ENCODE peak calls at places on chromosomes 4 and X, in six cellular contexts. G is psoas muscle, P is HepG2, V is cardiac muscle cell, C is transverse colon, W is Panc1. E is an unnamed sample.

GRCh38 chr4:112517911-112518310 is 1.9 kb upstream of the NEUROG2 start:
- DNase-seq in G (no peak), P (no peak), V (no peak), C (no peak), W (no peak), E (no peak)

GRCh38 chr4:108742451-108742850 is 20.4 kb downstream of the ETNPPL start:
- DNase-seq in G (no peak), P (no peak), V (no peak), C (no peak), W (no peak), E (no peak)

GRCh38 chr4:168731006-168731636 is 234.3 kb downstream of the PALLD start:
- DNase-seq in G (no peak), P (no peak), V (peak), C (no peak), W (no peak), E (no peak)

GRCh38 chr4:8688041-8688907 is 95.7 kb downstream of the CPZ start:
- DNase-seq in G (no peak), P (no peak), V (peak), C (peak), W (no peak), E (peak)

GRCh38 chr4:178554352-178554751 is 1112.1 kb upstream of the AGA start:
- DNase-seq in G (no peak), P (no peak), V (no peak), C (no peak), W (no peak), E (no peak)

GRCh38 chr4:123398803-123399637 is 2.4 kb downstream of the SPRY1 start:
- DNase-seq in G (peak), P (peak), V (peak), C (peak), W (no peak), E (peak)

GRCh38 chrX:22950278-22951266 is 49.2 kb upstream of the DDX53 start:
- DNase-seq in G (no peak), P (no peak), V (peak), C (no peak), W (no peak), E (peak)

GRCh38 chr4:94419956-94420355 is 31.8 kb upstream of the PDLIM5 start:
- DNase-seq in G (no peak), P (peak), V (peak), C (no peak), W (no peak), E (no peak)

GRCh38 chr4:186819357-186820086 is 95.9 kb upstream of the FAT1 start:
- DNase-seq in G (no peak), P (no peak), V (no peak), C (no peak), W (no peak), E (no peak)

GRCh38 chr4:87038837-87039715 is 104.3 kb downstream of the AFF1 start:
- DNase-seq in G (peak), P (no peak), V (peak), C (peak), W (no peak), E (peak)

GRCh38 chr4:87824352-87824751 is 8.4 kb upstream of the MEPE start:
- DNase-seq in G (no peak), P (no peak), V (no peak), C (no peak), W (no peak), E (no peak)

GRCh38 chr4:110840221-110840654 is 217.4 kb upstream of the PITX2 start:
- DNase-seq in G (no peak), P (no peak), V (peak), C (no peak), W (no peak), E (no peak)

GRCh38 chrX:154486052-154486395 is 391 bp downstream of the UBL4A start:
- DNase-seq in G (peak), P (no peak), V (no peak), C (peak), W (no peak), E (peak)

GRCh38 chrX:154488336-154489075 is 1.9 kb downstream of the SLC10A3 start:
- DNase-seq in G (no peak), P (no peak), V (no peak), C (no peak), W (no peak), E (no peak)

GRCh38 chrX:154487518-154488290 is 1.3 kb upstream of the UBL4A start:
- DNase-seq in G (no peak), P (no peak), V (no peak), C (no peak), W (no peak), E (no peak)

GRCh38 chrX:154485150-154486051 is 1.0 kb downstream of the UBL4A start:
- DNase-seq in G (no peak), P (no peak), V (no peak), C (no peak), W (no peak), E (no peak)

DNA sequence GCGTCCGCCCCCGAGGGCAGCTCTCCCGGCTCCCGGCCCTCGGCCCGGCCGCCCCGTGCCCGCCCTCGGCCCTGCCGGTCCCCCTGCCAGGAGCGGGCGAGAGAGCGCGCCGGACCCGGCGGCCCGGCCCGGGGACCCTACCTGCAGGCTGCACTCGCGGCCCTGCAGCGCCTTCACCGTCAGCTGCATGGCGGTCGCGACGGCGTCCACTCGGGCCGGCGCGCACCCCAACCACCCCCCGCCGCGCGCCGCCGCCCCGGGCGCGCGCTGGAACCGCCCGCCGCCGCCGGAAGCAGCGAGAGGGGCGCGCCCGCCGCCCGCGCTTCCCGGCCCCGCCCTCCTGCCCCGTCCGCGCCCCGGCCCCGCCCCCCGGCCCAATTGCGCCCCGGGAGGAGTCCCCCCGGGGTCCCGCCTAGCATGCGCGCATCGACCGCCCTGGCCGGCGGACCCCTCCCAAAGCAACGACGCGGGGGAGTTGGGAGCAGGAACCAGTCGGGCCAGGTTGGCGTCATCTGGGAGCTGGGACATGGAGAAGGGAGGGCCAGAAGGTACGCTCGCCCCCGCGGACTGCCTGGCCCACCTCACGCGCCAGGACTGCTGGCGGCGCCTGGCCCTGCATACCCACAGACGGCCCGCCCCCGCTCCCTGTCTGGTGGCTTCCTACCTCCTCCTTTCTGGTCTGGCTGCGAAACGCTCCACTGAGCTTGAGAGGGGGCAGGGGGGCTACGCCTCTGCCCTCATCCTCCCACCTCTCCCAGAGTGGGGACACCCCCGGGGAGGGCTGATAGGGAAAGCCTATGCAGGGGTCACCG is at the start of gene UBL4A:
- DNase-seq in G (peak), P (no peak), V (peak), C (peak), W (no peak), E (peak)
- H3K27ac ChIP-seq in G (peak), P (peak), V (peak), C (peak), W (peak), E (peak)

GRCh38 chrX:10773318-10773717 is 152.9 kb upstream of the MID1 start:
- DNase-seq in G (no peak), P (no peak), V (no peak), C (no peak), W (no peak), E (no peak)

GRCh38 chrX:10769165-10769564 is 148.8 kb upstream of the MID1 start:
- DNase-seq in G (no peak), P (no peak), V (peak), C (no peak), W (no peak), E (no peak)

GRCh38 chrX:10769696-10770619 is 149.6 kb upstream of the MID1 start:
- DNase-seq in G (no peak), P (no peak), V (peak), C (no peak), W (no peak), E (no peak)
- H3K4me3 ChIP-seq in G (no peak), P (no peak), V (no peak), C (no peak), W (no peak), E (no peak)

DNA sequence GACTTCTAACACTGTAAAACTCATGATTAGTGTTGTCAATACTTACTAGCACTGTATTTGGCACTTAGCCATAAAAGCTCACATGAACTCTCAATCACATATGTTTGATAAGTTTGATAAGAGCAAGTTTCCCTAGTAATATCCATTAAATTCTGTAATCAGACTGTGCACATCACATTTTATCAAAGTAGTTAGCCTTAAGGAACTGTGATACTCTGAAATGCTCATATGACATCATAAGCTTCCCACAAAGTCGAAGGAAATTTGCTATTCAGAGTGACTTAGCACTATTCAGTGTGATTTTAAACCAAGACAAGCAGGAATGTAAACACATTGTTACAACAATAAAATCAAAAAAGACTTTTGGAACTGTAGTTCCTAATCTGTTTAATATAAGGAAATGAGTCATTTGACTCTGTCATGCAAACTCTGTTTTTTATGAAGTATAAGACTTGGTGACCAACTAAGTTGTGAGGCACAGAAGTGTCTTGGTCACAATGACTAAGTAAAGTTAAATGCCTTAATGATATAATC is 6.7 kb downstream of the SLC7A11 start:
- DNase-seq in G (no peak), P (no peak), V (peak), C (no peak), W (no peak), E (no peak)
- H3K27ac ChIP-seq in G (no peak), P (no peak), V (no peak), C (no peak), W (no peak), E (peak)

DNA sequence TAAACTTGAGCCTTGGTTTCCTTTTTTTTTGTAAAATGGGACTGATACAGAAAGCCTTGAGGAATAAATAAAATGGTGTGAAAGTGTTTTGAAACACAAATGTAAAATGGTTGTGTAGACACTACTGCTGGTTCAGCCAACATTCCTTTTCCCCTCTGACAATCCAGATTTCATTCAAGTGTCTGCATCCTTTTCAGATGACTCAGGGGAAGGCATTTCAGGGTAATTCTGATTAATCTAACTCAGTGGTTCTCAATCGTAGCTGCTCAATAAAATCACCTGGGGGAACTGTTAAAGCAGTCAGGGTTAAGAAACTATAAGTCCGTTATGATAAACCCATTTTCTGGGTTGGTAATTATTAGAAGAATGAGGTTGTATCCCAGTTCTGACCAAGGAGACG is 4.6 kb downstream of the ARHGAP10 start:
- DNase-seq in G (no peak), P (no peak), V (peak), C (no peak), W (no peak), E (no peak)
- H3K4me3 ChIP-seq in G (no peak), P (no peak), V (no peak), C (no peak), W (no peak), E (no peak)

DNA sequence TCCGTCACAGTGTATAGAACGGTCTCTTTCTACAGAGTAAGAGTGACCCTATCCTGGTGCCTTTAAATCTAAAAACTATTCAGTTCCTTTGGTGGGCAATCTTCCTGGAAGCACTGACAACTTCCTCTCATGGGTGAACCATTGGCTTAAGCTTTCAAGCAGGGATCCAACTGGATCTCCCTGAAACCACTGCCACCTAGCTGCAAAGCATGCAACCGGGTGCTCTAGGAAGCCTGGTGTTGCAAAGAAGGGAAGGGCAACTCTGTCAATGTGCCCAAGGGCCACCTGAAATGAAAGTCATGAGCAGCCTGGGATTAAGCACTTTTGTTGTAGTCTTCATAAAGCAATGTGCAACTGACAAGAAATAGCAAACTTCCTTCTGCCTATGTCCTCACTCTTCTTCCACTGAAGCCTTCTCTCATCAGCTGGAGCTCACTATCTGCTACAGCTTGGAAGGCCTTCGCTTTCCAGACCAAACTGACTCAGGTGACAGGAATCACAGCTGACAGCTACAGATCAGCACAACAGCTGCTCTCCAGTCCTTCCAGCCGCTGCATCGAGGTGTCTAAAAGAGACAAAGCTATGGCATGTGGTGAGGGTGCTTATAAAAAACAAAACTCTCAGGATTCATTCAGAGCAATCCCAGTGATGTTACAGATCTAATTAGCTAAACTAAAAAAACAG is 46.1 kb downstream of the SETD7 start:
- DNase-seq in G (no peak), P (peak), V (peak), C (no peak), W (no peak), E (no peak)
- H3K27ac ChIP-seq in G (peak), P (no peak), V (peak), C (no peak), W (no peak), E (no peak)

GRCh38 chr4:80011636-80012236 is 61.3 kb downstream of the ANTXR2 start:
- DNase-seq in G (no peak), P (no peak), V (peak), C (no peak), W (no peak), E (no peak)
- H3K4me3 ChIP-seq in G (no peak), P (no peak), V (no peak), C (no peak), W (no peak), E (no peak)

DNA sequence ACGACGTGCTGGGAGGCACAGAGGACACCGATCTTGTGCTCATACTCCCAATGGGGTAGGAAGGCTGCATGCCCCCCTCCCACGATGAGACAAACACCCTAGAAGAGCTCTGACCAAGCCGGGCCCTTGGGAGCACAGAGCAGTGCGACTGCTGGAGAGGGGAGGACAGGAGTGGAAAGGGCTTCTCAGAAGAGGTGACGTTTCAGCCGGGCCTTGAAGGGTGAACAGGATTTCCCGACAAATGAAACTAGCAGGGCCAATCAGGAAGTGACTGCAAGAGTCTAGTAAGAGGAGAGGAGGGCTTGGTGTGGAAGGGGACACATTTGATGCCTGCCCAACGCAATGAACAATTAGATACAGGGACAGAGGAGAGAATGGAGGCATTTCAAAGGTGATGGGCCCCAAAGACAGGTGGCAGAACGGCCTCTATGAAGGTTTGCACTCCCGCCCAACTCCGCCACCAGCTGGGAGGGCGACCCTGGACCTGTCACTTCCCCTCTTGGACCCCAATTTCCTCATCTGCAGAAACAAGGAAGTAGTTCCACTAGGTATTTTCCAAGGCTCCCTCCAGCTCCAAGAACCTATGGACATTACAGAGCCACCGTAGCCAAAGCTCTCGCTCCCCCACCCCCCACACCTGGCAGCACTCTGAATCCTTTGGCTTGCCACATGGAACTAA is 3.9 kb downstream of the HCFC1 start:
- DNase-seq in G (no peak), P (no peak), V (no peak), C (no peak), W (no peak), E (no peak)
- H3K27ac ChIP-seq in G (peak), P (no peak), V (no peak), C (peak), W (peak), E (peak)

GRCh38 chr4:176778491-176778890 is 14.2 kb downstream of the VEGFC start:
- DNase-seq in G (peak), P (no peak), V (peak), C (no peak), W (no peak), E (no peak)
- H3K4me3 ChIP-seq in G (no peak), P (no peak), V (no peak), C (no peak), W (no peak), E (no peak)

E was measured in body of pancreas.